ENCODE peak calls at places on chromosomes 13 and 19, in nine cellular contexts. Q is CD4-positive, alpha-beta T cell; O is HL-60; M is AG04450; D is astrocyte; C is OCI-LY7; F is Panc1; E is pancreas; T is psoas muscle. A is an unnamed sample.

GRCh38 chr13:75372517-75372916 is 109.5 kb downstream of the TBC1D4 start:
- DNase-seq in Q (no peak), O (no peak), M (no peak), D (no peak), C (peak), F (no peak), E (peak), T (no peak), A (peak)

GRCh38 chr19:1213391-1214286 is 8.1 kb downstream of the STK11 start:
- DNase-seq in Q (peak), O (peak), M (no peak), D (peak), C (no peak), F (no peak), E (no peak), T (peak), A (peak)

GRCh38 chr19:19137556-19138109 is 645 bp downstream of the TMEM161A start:
- DNase-seq in Q (no peak), O (no peak), M (no peak), D (no peak), C (no peak), F (no peak), E (peak), T (no peak), A (no peak)

GRCh38 chr13:51729853-51730553 is 74.0 kb downstream of the DHRS12 start:
- DNase-seq in Q (no peak), O (no peak), M (peak), D (peak), C (no peak), F (no peak), E (no peak), T (peak), A (peak)

GRCh38 chr19:1450735-1451669 is 1.1 kb downstream of the APC2 start:
- DNase-seq in Q (no peak), O (no peak), M (no peak), D (no peak), C (no peak), F (no peak), E (no peak), T (no peak), A (no peak)

GRCh38 chr13:100523437-100523836 is 65.2 kb downstream of the GGACT start:
- DNase-seq in Q (no peak), O (no peak), M (no peak), D (no peak), C (no peak), F (no peak), E (no peak), T (no peak), A (no peak)

GRCh38 chr19:1250374-1251232 is 2.2 kb downstream of the MIDN start:
- DNase-seq in Q (peak), O (peak), M (no peak), D (no peak), C (peak), F (no peak), E (peak), T (no peak), A (no peak)

GRCh38 chr13:40503966-40504591 is 162.4 kb downstream of the FOXO1 start:
- DNase-seq in Q (no peak), O (no peak), M (no peak), D (peak), C (no peak), F (no peak), E (no peak), T (no peak), A (peak)

GRCh38 chr13:33509642-33510229 is 224.2 kb upstream of the STARD13 start:
- DNase-seq in Q (no peak), O (peak), M (no peak), D (peak), C (no peak), F (no peak), E (no peak), T (peak), A (no peak)

GRCh38 chr19:10292789-10293636 is 3.3 kb downstream of the ICAM5 start:
- DNase-seq in Q (no peak), O (no peak), M (no peak), D (no peak), C (no peak), F (no peak), E (no peak), T (no peak), A (no peak)

GRCh38 chr19:55304279-55304978 is 20.6 kb downstream of the BRSK1 start:
- DNase-seq in Q (no peak), O (no peak), M (no peak), D (no peak), C (peak), F (no peak), E (no peak), T (no peak), A (peak)

GRCh38 chr13:25678398-25678797 is 306.6 kb downstream of the ATP8A2 start:
- DNase-seq in Q (no peak), O (no peak), M (no peak), D (no peak), C (no peak), F (no peak), E (peak), T (no peak), A (no peak)

GRCh38 chr13:47463002-47463401 is 538.1 kb downstream of the SUCLA2 start:
- DNase-seq in Q (no peak), O (no peak), M (no peak), D (no peak), C (no peak), F (no peak), E (no peak), T (no peak), A (no peak)

GRCh38 chr19:51994048-51994644 is 7.5 kb upstream of the ZNF350 start:
- DNase-seq in Q (no peak), O (no peak), M (no peak), D (peak), C (no peak), F (no peak), E (no peak), T (no peak), A (no peak)

GRCh38 chr13:40814803-40815202 is 25.4 kb downstream of the SLC25A15 start:
- DNase-seq in Q (no peak), O (no peak), M (no peak), D (no peak), C (no peak), F (no peak), E (no peak), T (no peak), A (no peak)

GRCh38 chr13:46341112-46341711 is 45.8 kb downstream of the RUBCNL start:
- DNase-seq in Q (no peak), O (peak), M (peak), D (peak), C (peak), F (no peak), E (no peak), T (no peak), A (no peak)

GRCh38 chr19:15124572-15125231 is 17.5 kb downstream of the SYDE1 start:
- DNase-seq in Q (no peak), O (peak), M (no peak), D (no peak), C (peak), F (no peak), E (peak), T (no peak), A (no peak)

GRCh38 chr13:99415851-99416331 is 85.4 kb upstream of the TM9SF2 start:
- DNase-seq in Q (peak), O (no peak), M (no peak), D (no peak), C (no peak), F (no peak), E (no peak), T (no peak), A (no peak)

GRCh38 chr13:99383511-99383921 is 76.3 kb upstream of the GPR183 start:
- DNase-seq in Q (no peak), O (no peak), M (no peak), D (no peak), C (no peak), F (no peak), E (no peak), T (no peak), A (no peak)

GRCh38 chr19:37979547-37980082 is 72.6 kb downstream of the SIPA1L3 start:
- DNase-seq in Q (no peak), O (no peak), M (no peak), D (peak), C (peak), F (no peak), E (peak), T (no peak), A (peak)

GRCh38 chr13:100392709-100393630 is 195.6 kb downstream of the GGACT start:
- DNase-seq in Q (peak), O (peak), M (peak), D (peak), C (no peak), F (peak), E (peak), T (peak), A (peak)

GRCh38 chr13:98026457-98026857 is 73.0 kb downstream of the IPO5 start:
- DNase-seq in Q (no peak), O (no peak), M (no peak), D (no peak), C (no peak), F (no peak), E (no peak), T (no peak), A (no peak)

GRCh38 chr13:110341445-110342247 is 34.6 kb downstream of the COL4A2 start:
- DNase-seq in Q (no peak), O (no peak), M (no peak), D (peak), C (peak), F (no peak), E (no peak), T (no peak), A (no peak)

GRCh38 chr13:92097337-92097903 is 699.0 kb downstream of the GPC5 start:
- DNase-seq in Q (no peak), O (peak), M (no peak), D (no peak), C (no peak), F (no peak), E (no peak), T (no peak), A (no peak)

GRCh38 chr13:34577051-34577450 is 365.0 kb upstream of the NBEA start:
- DNase-seq in Q (no peak), O (no peak), M (no peak), D (peak), C (no peak), F (no peak), E (no peak), T (no peak), A (no peak)

GRCh38 chr19:31562916-31563626 is 213.8 kb upstream of the TSHZ3 start:
- DNase-seq in Q (no peak), O (no peak), M (no peak), D (no peak), C (no peak), F (no peak), E (no peak), T (no peak), A (no peak)

GRCh38 chr13:44266305-44266704 is 107.3 kb upstream of the SERP2 start:
- DNase-seq in Q (no peak), O (no peak), M (no peak), D (no peak), C (peak), F (no peak), E (no peak), T (no peak), A (no peak)
- TF ChIP-seq CTCF in Q (no peak), O (no peak), M (no peak), D (no peak), C (peak), F (no peak), E (no peak), T (no peak), A (no peak)

GRCh38 chr13:27086599-27087265 is 84.9 kb downstream of the USP12 start:
- DNase-seq in Q (no peak), O (no peak), M (no peak), D (no peak), C (no peak), F (no peak), E (no peak), T (no peak), A (no peak)

GRCh38 chr13:27083183-27083582 is 88.4 kb downstream of the USP12 start:
- DNase-seq in Q (no peak), O (no peak), M (no peak), D (no peak), C (no peak), F (no peak), E (no peak), T (no peak), A (no peak)

DNA sequence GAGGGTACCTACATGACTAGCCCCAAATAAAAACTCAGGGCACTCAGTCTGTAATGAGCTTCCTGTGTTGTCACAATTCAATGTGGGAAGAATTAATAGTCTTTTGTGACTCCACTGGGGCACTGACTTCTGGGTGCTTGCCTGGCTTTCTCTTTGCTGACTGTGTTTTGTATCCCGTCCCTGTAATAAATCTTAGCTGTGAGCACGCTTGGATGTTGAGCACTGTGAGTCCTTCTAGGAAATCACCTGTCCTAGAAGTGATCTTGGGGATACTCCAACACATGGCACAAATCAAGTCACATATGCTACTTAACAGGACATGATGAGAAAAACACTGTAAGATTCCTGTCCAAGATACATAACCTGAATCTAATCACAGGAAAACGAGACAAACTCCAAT is 83.0 kb downstream of the USP12 start:
- DNase-seq in Q (no peak), O (no peak), M (no peak), D (no peak), C (no peak), F (no peak), E (no peak), T (no peak), A (no peak)
- H3K27ac ChIP-seq in Q (no peak), O (no peak), M (no peak), D (no peak), C (no peak), F (no peak), E (no peak), T (no peak), A (no peak)

GRCh38 chr13:32134991-32135390 is 103.4 kb downstream of the FRY start:
- DNase-seq in Q (no peak), O (no peak), M (no peak), D (no peak), C (no peak), F (no peak), E (no peak), T (no peak), A (no peak)
- TF ChIP-seq CTCF in Q (no peak), O (no peak), M (no peak), D (no peak), C (no peak), F (no peak), E (no peak), T (no peak), A (no peak)

DNA sequence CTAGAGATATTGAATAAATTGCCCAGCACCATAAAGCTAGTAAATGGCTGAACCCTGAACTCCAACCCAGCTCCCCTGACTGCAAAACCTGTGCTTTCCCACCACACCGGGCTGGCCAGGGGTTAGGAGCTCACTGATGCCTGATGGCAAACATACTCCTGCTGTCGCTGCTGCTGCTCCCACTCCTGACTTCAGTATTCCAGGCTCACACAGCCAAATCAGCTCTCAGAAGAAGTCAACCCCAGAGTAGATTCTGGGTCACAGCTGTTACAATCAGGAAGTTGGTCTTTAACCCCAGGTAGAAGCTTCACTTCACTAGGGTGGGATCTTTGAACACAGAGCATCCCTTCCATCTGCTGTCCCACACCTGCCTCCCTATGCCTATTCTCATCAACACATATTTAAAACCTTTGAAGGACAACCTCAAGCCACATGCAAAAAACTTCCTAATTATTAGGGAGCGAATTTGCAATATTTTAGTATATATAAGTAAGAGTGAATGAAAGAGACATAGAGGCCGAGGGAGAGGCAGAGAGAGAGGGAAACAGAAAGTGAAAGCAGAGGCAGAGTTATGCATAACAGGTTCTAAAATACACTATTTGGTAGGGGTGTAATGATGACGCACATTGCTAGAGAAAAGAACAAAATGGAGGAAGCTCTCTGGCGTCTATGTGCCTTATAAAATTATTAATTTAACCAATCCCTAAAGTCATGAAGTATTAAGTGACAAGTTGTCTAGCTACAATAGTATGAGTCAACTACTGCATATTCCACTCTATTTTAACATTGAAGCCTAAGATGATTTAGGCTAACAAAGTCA is 99.4 kb upstream of the SERP2 start:
- DNase-seq in Q (peak), O (no peak), M (peak), D (no peak), C (peak), F (no peak), E (no peak), T (no peak), A (peak)
- H3K27ac ChIP-seq in Q (peak), O (no peak), M (peak), D (no peak), C (peak), F (no peak), E (no peak), T (peak), A (no peak)

GRCh38 chr19:33312065-33312464 is 9.7 kb upstream of the CEBPA start:
- DNase-seq in Q (no peak), O (no peak), M (no peak), D (no peak), C (peak), F (no peak), E (no peak), T (no peak), A (no peak)

GRCh38 chr19:33309826-33310225 is 7.5 kb upstream of the CEBPA start:
- DNase-seq in Q (no peak), O (no peak), M (no peak), D (no peak), C (no peak), F (no peak), E (no peak), T (no peak), A (no peak)

GRCh38 chr19:33306853-33307792 is 4.8 kb upstream of the CEBPA start:
- DNase-seq in Q (no peak), O (no peak), M (no peak), D (no peak), C (no peak), F (no peak), E (peak), T (no peak), A (no peak)

GRCh38 chr19:33310606-33311325 is 8.4 kb upstream of the CEBPA start:
- DNase-seq in Q (no peak), O (no peak), M (no peak), D (no peak), C (no peak), F (no peak), E (peak), T (no peak), A (no peak)

DNA sequence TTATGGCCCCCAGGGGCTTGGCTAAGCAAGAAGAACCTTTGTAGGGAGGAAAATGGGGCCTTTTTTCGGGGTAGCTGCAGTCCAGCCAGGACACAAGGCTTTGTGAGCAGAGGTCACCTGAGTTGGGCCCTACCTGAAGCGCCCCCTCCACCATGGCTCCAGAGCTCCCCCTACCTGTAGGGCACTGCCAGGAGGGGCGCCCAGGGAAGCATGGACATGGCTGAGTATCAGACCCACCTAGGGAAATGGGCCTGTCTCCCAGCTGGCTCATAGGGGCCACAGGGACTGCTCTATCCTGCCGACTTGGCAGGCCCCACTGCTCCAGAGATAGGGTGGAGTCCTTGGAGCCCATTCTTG is 9.0 kb upstream of the CEBPA start:
- DNase-seq in Q (no peak), O (no peak), M (no peak), D (no peak), C (no peak), F (no peak), E (peak), T (no peak), A (no peak)
- TF ChIP-seq CTCF in Q (no peak), O (no peak), M (no peak), D (no peak), C (peak), F (peak), E (peak), T (peak), A (no peak)

GRCh38 chr19:3398900-3399278 is 32.5 kb downstream of the NFIC start:
- DNase-seq in Q (no peak), O (no peak), M (no peak), D (no peak), C (no peak), F (no peak), E (no peak), T (no peak), A (no peak)
- H3K27ac ChIP-seq in Q (no peak), O (no peak), M (no peak), D (no peak), C (no peak), F (peak), E (peak), T (peak), A (peak)

DNA sequence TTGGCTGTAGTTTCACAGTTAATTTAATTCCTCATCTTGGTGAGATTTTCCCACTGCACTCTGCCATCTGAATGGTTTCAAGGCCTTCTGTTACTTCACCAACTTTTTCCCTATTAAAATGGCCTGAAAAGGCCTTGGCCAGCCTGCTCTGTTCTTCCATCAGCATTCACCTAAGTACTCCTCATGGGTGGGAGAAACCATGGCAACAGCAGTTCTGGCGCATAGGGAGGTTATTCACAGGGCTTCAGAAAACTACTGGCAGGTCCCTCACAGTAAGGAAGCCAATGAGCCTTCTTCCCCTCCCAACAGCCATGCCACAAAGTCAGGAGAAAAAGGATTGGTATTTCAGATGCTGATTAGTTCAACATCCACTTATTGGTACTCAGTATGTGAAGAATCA is 17.2 kb upstream of the GJB2 start:
- DNase-seq in Q (no peak), O (no peak), M (no peak), D (no peak), C (no peak), F (no peak), E (no peak), T (no peak), A (no peak)
- TF ChIP-seq CTCF in Q (no peak), O (no peak), M (no peak), D (no peak), C (no peak), F (no peak), E (no peak), T (no peak), A (no peak)

DNA sequence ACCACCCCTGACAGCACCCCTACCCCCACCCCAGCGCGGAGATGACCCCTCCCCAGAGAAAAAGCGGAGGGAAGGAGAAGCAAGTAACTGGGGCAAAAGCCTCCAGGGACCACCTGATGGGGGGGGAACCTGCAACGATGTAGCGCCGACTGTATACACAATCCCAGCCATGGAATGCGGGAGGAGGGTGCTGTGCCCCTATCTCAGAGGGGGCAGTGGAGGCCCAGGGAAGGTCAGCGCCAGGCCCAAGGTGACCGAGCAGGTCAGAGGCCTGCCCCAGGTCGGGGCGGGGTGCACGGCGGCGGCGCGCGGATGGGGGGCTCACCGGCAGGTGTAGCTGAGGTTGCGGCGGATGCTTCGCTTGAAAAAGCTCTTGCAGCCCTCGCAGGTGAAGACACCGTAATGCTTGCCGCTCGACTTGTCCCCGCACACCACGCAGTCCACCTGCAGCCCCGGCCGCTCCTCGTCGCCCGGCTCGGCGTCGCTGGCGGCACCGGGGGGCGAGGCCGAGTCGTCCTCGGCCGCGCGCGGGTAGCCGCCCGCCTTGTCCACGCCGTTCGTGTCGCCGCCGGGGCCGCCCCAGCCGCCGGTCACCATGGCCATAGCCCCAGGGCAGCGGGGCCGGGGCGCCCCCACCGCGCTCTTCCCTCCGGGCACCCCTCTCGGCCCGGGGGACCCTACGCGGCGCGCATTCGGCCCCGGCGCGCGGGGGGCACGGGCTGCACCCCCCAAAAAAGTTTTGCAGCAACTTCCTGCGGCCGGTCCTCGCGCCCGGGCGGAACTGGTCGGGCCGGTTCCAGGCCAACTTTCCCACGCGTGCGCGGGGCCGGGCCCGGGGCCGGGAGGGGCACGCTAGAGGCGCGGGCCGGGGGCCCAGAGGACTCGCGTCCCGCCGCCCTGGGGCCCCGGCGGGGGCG is 843 bp downstream of the NR2F6 start:
- DNase-seq in Q (no peak), O (no peak), M (no peak), D (no peak), C (peak), F (no peak), E (peak), T (no peak), A (no peak)
- H3K27ac ChIP-seq in Q (no peak), O (peak), M (no peak), D (no peak), C (peak), F (peak), E (peak), T (peak), A (peak)